ENCODE peak calls at places on chromosomes 7 and 10, in four cellular contexts. G is heart right ventricle, C is body of pancreas, H is fibroblast of lung. M is an unnamed sample.

GRCh38 chr10:71476249-71477011 is 79.7 kb downstream of the CDH23 start:
- DNase-seq in G (peak; percentile 57), C (peak; percentile 55), H (no peak), M (no peak)

GRCh38 chr7:68730194-68730593 is 868.1 kb upstream of the AUTS2 start:
- DNase-seq in G (no peak), C (no peak), H (no peak), M (no peak)

GRCh38 chr7:19249281-19249680 is 104.1 kb upstream of the FERD3L start:
- DNase-seq in G (no peak), C (no peak), H (no peak), M (no peak)

GRCh38 chr7:8423057-8423456 is 10.4 kb upstream of the NXPH1 start:
- DNase-seq in G (no peak), C (no peak), H (no peak), M (no peak)

GRCh38 chr10:132889091-132889490 is 53.3 kb downstream of the CFAP46 start:
- DNase-seq in G (no peak), C (no peak), H (no peak), M (no peak)

GRCh38 chr10:94066411-94066810 is 72.7 kb downstream of the PLCE1 start:
- DNase-seq in G (peak; percentile 24), C (no peak), H (peak; percentile 65), M (no peak)

GRCh38 chr7:90984692-90985091 is 279.5 kb upstream of the FZD1 start:
- DNase-seq in G (no peak), C (no peak), H (no peak), M (no peak)

GRCh38 chr7:146764458-146764857 is 647.9 kb downstream of the CNTNAP2 start:
- DNase-seq in G (no peak), C (no peak), H (no peak), M (no peak)

GRCh38 chr7:82257118-82257695 is 186.4 kb downstream of the CACNA2D1 start:
- DNase-seq in G (no peak), C (no peak), H (no peak), M (no peak)

GRCh38 chr10:17387861-17388503 is 66.4 kb downstream of the ST8SIA6 start:
- DNase-seq in G (no peak), C (peak; percentile 57), H (no peak), M (no peak)

GRCh38 chr7:137454169-137455166 is 110.9 kb upstream of the PTN start:
- DNase-seq in G (peak; percentile 34), C (peak; percentile 25), H (peak; percentile 96), M (no peak)

GRCh38 chr7:85587777-85588176 is 400.9 kb upstream of the SEMA3D start:
- DNase-seq in G (no peak), C (no peak), H (no peak), M (no peak)

GRCh38 chr7:108589874-108590273 is 20.2 kb downstream of the DNAJB9 start:
- DNase-seq in G (no peak), C (no peak), H (no peak), M (no peak)

GRCh38 chr7:104805449-104806317 is 208.3 kb upstream of the KMT2E start:
- DNase-seq in G (no peak), C (no peak), H (no peak), M (no peak)

GRCh38 chr10:54800677-54801480 is at the start of gene PCDH15:
- DNase-seq in G (peak; percentile 24), C (peak; percentile 24), H (peak; percentile 65), M (no peak)

GRCh38 chr10:132444877-132445351 is 47.9 kb downstream of the PWWP2B start:
- DNase-seq in G (no peak), C (no peak), H (no peak), M (no peak)

GRCh38 chr7:34900891-34901493 is 136.3 kb downstream of the DPY19L1 start:
- DNase-seq in G (peak; percentile 6), C (no peak), H (no peak), M (no peak)
- TF ChIP-seq CTCF in G (peak; percentile 28), C (no peak), H (no peak), M (no peak)

DNA sequence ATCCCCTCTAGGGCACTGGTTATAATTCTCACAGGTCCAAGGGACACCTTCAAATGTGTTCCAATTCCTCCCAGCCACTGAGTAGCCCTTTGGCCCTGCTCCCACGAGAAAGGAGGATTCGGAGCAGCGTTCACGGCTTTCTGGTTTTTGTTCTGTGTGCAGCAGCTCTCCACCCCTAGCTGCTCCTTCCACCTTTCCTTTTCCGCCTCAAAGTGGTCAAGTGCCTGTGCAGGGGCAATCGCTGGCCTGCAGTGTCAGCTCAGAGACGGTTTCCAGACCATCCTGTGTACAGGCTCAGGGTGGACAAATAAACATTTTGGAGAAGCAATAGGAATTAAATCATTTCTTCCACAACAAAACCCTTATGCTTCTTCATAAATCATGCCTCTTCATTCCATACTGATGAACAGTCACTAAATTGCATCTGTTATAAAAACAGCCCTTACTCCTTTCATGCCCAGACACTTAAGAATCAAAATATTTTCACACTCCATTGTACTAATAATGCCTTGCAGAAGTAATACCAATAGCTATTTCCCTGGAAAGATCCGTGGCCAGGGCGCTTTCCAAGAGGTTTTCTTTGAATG is 1.1 kb downstream of the KIAA1549 start:
- DNase-seq in G (no peak), C (no peak), H (no peak), M (no peak)
- H3K27ac ChIP-seq in G (no peak overlapping the region), C (peak overlapping the region; percentile 72), H (no peak overlapping the region), M (no peak overlapping the region)

DNA sequence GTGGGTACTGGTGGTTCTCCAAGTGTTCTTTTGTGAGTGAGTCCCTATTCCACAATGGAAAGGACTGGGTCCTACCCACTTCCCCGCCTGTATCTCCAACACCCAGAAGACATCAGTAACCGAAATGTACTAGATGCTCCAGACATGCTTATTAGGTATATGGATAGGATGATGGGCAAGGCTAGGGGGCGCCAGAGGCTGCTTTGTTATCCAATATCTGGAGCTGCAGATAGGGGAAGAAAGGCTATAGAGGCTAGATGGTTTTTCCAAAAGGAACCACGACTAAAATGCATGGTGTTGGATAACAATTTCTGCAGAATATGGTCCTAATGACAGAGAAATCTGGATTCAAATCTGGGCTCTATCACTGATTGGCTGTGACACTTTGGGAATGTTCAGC is 56.2 kb upstream of the TM9SF3 start:
- DNase-seq in G (peak; percentile 62), C (peak; percentile 90), H (no peak), M (no peak)
- TF ChIP-seq CTCF in G (peak; percentile 64), C (peak; percentile 65), H (peak; percentile 33), M (no peak)

GRCh38 chr7:27235387-27236052 is 7.1 kb upstream of the EVX1 start:
- DNase-seq in G (no peak), C (peak; percentile 41), H (no peak), M (no peak)

GRCh38 chr7:27238979-27239779 is 3.4 kb upstream of the EVX1 start:
- DNase-seq in G (no peak), C (no peak), H (no peak), M (no peak)

GRCh38 chr7:27236053-27236410 is 6.6 kb upstream of the EVX1 start:
- DNase-seq in G (no peak), C (no peak), H (no peak), M (no peak)

GRCh38 chr7:27239780-27240731 is 2.5 kb upstream of the EVX1 start:
- DNase-seq in G (no peak), C (no peak), H (no peak), M (no peak)

GRCh38 chr7:27237735-27238334 is 4.8 kb upstream of the EVX1 start:
- DNase-seq in G (no peak), C (no peak), H (no peak), M (no peak)
- H3K27ac ChIP-seq in G (no peak overlapping the region), C (no peak overlapping the region), H (no peak overlapping the region), M (no peak overlapping the region)

DNA sequence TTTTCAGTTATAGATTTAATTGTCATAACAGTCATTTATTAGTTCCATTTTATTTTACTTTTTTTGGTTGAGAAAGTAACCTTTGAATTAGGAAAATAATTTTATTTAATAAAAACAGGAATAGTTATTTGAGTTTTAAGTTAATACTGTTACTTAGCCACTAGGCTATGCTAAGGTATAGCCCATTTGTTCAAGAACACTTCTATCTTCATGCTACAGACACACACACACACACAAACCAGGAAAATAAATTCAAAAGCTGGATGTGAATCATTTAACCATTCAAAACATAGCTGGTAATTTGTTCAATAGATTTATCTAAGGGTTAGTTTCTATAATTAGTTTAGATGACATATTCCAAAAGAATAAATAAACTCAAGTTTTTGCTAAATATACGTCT is 148.4 kb downstream of the RNF133 start:
- DNase-seq in G (no peak), C (no peak), H (peak; percentile 27), M (no peak)
- TF ChIP-seq CTCF in G (no peak), C (no peak), H (no peak), M (no peak)

GRCh38 chr10:63767512-63767911 is 246.3 kb downstream of the REEP3 start:
- DNase-seq in G (no peak), C (no peak), H (peak; percentile 55), M (no peak)
- H3K27ac ChIP-seq in G (peak overlapping the region; percentile 18), C (no peak overlapping the region), H (no peak overlapping the region), M (no peak overlapping the region)

GRCh38 chr10:30752481-30752881 is 122.9 kb upstream of the LYZL2 start:
- DNase-seq in G (no peak), C (no peak), H (no peak), M (no peak)
- TF ChIP-seq CTCF in G (no peak), C (no peak), H (no peak), M (no peak)